ENCODE peak calls at places on chromosomes 7 and 10, in eight cellular contexts. S is NCI-H510A; L is activated naive CD4-positive, alpha-beta T cell; H is choroid plexus epithelial cell; R is aorta; F is esophagus squamous epithelium; J is LoVo; Q is NCI-H748 treated with DMSO at 0.1 percent for 48 hours. O is an unnamed sample.

GRCh38 chr10:93072713-93073538 is 767 bp upstream of the CYP26A1 start:
- DNase-seq in S (no peak), L (no peak), H (no peak), R (no peak), F (no peak), J (no peak), Q (no peak), O (no peak)

GRCh38 chr7:7210475-7211237 is 28.3 kb downstream of the C1GALT1 start:
- DNase-seq in S (no peak), L (no peak), H (no peak), R (no peak), F (no peak), J (no peak), Q (no peak), O (no peak)

GRCh38 chr10:26970667-26971066 is 109.9 kb upstream of the ABI1 start:
- DNase-seq in S (no peak), L (no peak), H (no peak), R (no peak), F (no peak), J (no peak), Q (no peak), O (no peak)

GRCh38 chr10:126749030-126749655 is 78.7 kb upstream of the C10orf90 start:
- DNase-seq in S (no peak), L (peak; percentile 3), H (peak; percentile 93), R (peak; percentile 55), F (no peak), J (peak; percentile 58), Q (no peak), O (peak; percentile 31)

GRCh38 chr10:12638103-12638502 is 288.8 kb downstream of the CAMK1D start:
- DNase-seq in S (peak; percentile 96), L (no peak), H (peak; percentile 68), R (no peak), F (no peak), J (peak; percentile 33), Q (peak; percentile 87), O (no peak)

GRCh38 chr10:28815681-28816080 is 138.4 kb downstream of the BAMBI start:
- DNase-seq in S (no peak), L (no peak), H (no peak), R (no peak), F (no peak), J (no peak), Q (no peak), O (no peak)

GRCh38 chr7:27161214-27161720 is 4.1 kb downstream of the HOXA9 start:
- DNase-seq in S (no peak), L (no peak), H (no peak), R (no peak), F (no peak), J (peak; percentile 75), Q (no peak), O (no peak)

GRCh38 chr7:122303971-122304603 is 463 bp downstream of the FEZF1 start:
- DNase-seq in S (peak; percentile 24), L (no peak), H (no peak), R (peak; percentile 24), F (no peak), J (no peak), Q (no peak), O (no peak)

GRCh38 chr10:63431962-63432797 is 33.6 kb downstream of the JMJD1C start:
- DNase-seq in S (no peak), L (no peak), H (peak; percentile 27), R (no peak), F (no peak), J (no peak), Q (no peak), O (no peak)

GRCh38 chr10:48938990-48939536 is 577 bp downstream of the LRRC18 start:
- DNase-seq in S (no peak), L (no peak), H (no peak), R (no peak), F (no peak), J (no peak), Q (no peak), O (no peak)

GRCh38 chr7:35700865-35701264 is 5.9 kb upstream of the HERPUD2 start:
- DNase-seq in S (no peak), L (no peak), H (no peak), R (no peak), F (no peak), J (no peak), Q (no peak), O (no peak)

GRCh38 chr10:79287973-79288715 is 59.1 kb upstream of the PPIF start:
- DNase-seq in S (no peak), L (no peak), H (no peak), R (no peak), F (no peak), J (no peak), Q (no peak), O (no peak)

GRCh38 chr10:21327239-21327993 is 198.1 kb downstream of the SKIDA1 start:
- DNase-seq in S (no peak), L (no peak), H (no peak), R (no peak), F (no peak), J (no peak), Q (no peak), O (no peak)

GRCh38 chr7:90178166-90178565 is 23.9 kb downstream of the STEAP1 start:
- DNase-seq in S (no peak), L (no peak), H (no peak), R (no peak), F (no peak), J (no peak), Q (no peak), O (no peak)

GRCh38 chr10:98047009-98047741 is 16.8 kb upstream of the CRTAC1 start:
- DNase-seq in S (no peak), L (no peak), H (no peak), R (no peak), F (no peak), J (no peak), Q (no peak), O (no peak)

GRCh38 chr7:93117327-93117726 is 452 bp downstream of the SAMD9 start:
- DNase-seq in S (no peak), L (no peak), H (no peak), R (no peak), F (no peak), J (no peak), Q (peak; percentile 4), O (no peak)

GRCh38 chr10:23293145-23293724 is 51.4 kb downstream of the C10orf67 start:
- DNase-seq in S (no peak), L (no peak), H (peak; percentile 53), R (no peak), F (no peak), J (peak; percentile 35), Q (peak; percentile 47), O (no peak)

GRCh38 chr10:13743101-13743693 is 156.4 kb downstream of the PRPF18 start:
- DNase-seq in S (no peak), L (no peak), H (peak; percentile 21), R (no peak), F (no peak), J (no peak), Q (no peak), O (no peak)

GRCh38 chr10:109374215-109374614 is 549.1 kb downstream of the XPNPEP1 start:
- DNase-seq in S (no peak), L (no peak), H (peak; percentile 14), R (no peak), F (no peak), J (no peak), Q (no peak), O (no peak)

GRCh38 chr7:102913846-102914245 is 1.0 kb downstream of the LRRC17 start:
- DNase-seq in S (no peak), L (no peak), H (no peak), R (no peak), F (no peak), J (no peak), Q (no peak), O (no peak)

GRCh38 chr7:23260371-23260770 is 13.8 kb downstream of the GPNMB start:
- DNase-seq in S (no peak), L (no peak), H (no peak), R (no peak), F (no peak), J (no peak), Q (no peak), O (no peak)